ENCODE peak calls at places on chromosomes 1 and 21, in seven cellular contexts. U is SJCRH30; T is substantia nigra; O is HuH-7; F is pons; M is ACHN; N is stimulated activated CD4-positive, alpha-beta T cell treated with anti-CD3 and anti-CD28 coated beads, Interleukin-1b, Interleukin-23, amount 100 ng/mL, for 1 hour. W is an unnamed sample.
A peak's percentile ranks its signal among the peaks of the same experiment; 100 is the strongest.

GRCh38 chr1:17630048-17630830 is 90.7 kb downstream of the ARHGEF10L start:
- DNase-seq in N (no peak), M (no peak), U (no peak), O (no peak), T (no peak), F (peak; percentile 69), W (no peak)

GRCh38 chr1:36981771-36982622 is 52.3 kb downstream of the GRIK3 start:
- DNase-seq in M (no peak), U (no peak), T (no peak), F (peak; percentile 21), O (no peak), N (no peak), W (peak; percentile 26)

GRCh38 chr1:1306661-1307260 is 969 bp downstream of the ACAP3 start:
- DNase-seq in O (no peak), F (peak; percentile 29), U (no peak), N (no peak), T (no peak), M (no peak), W (peak; percentile 53)

GRCh38 chr1:182833271-182833670 is 5.9 kb upstream of the DHX9 start:
- DNase-seq in M (peak; percentile 5), N (no peak), F (no peak), T (no peak), O (no peak), U (no peak), W (no peak)

GRCh38 chr1:201511925-201512539 is 5.1 kb upstream of the CSRP1 start:
- DNase-seq in N (no peak), O (no peak), U (peak; percentile 83), T (peak; percentile 67), F (peak; percentile 85), M (no peak), W (peak; percentile 74)

GRCh38 chr21:45142469-45142868 is 68.1 kb downstream of the ADARB1 start:
- DNase-seq in M (peak; percentile 20), F (no peak), U (peak; percentile 91), N (no peak), T (no peak), O (no peak), W (no peak)

GRCh38 chr1:167927075-167927754 is 9.3 kb upstream of the DCAF6 start:
- DNase-seq in M (peak; percentile 81), U (no peak), O (no peak), N (no peak), T (no peak), F (no peak), W (no peak)

GRCh38 chr1:84603941-84604830 is 29.9 kb upstream of the CTBS start:
- DNase-seq in T (no peak), F (no peak), N (no peak), U (peak; percentile 79), M (no peak), O (peak; percentile 16), W (no peak)

GRCh38 chr1:82819234-82819633 is 1018.5 kb downstream of the ADGRL2 start:
- DNase-seq in F (no peak), O (no peak), N (no peak), M (peak; percentile 23), T (no peak), U (no peak), W (no peak)

GRCh38 chr1:217569021-217569420 is 61.9 kb downstream of the GPATCH2 start:
- DNase-seq in T (no peak), N (no peak), O (no peak), F (no peak), M (no peak), U (no peak), W (no peak)

GRCh38 chr21:38661296-38662223 is 144.2 kb upstream of the ETS2 start:
- DNase-seq in T (no peak), N (no peak), F (no peak), O (no peak), M (no peak), U (peak; percentile 5), W (no peak)

GRCh38 chr1:27517907-27518718 is 28.1 kb upstream of the WASF2 start:
- DNase-seq in T (no peak), M (no peak), F (no peak), O (no peak), N (no peak), U (no peak), W (no peak)

GRCh38 chr1:229710746-229711145 is 84.7 kb downstream of the URB2 start:
- DNase-seq in U (no peak), N (no peak), T (no peak), F (no peak), M (peak; percentile 22), O (no peak), W (no peak)

GRCh38 chr1:211247921-211248320 is 11.2 kb upstream of the RCOR3 start:
- DNase-seq in M (no peak), O (no peak), U (no peak), F (no peak), T (no peak), N (no peak), W (no peak)

GRCh38 chr1:99956755-99957154 is 13.0 kb upstream of the SLC35A3 start:
- DNase-seq in N (no peak), F (no peak), T (no peak), O (no peak), U (no peak), M (no peak), W (no peak)

GRCh38 chr1:178093150-178093957 is 550 bp upstream of the RASAL2 start:
- DNase-seq in M (peak; percentile 99), U (peak; percentile 94), N (peak; percentile 9), T (peak; percentile 88), O (peak; percentile 94), F (peak; percentile 91), W (peak; percentile 95)

GRCh38 chr21:35933466-35933865 is 126.9 kb downstream of the SETD4 start:
- DNase-seq in O (no peak), M (peak; percentile 69), N (no peak), T (no peak), U (peak; percentile 46), F (peak; percentile 63), W (no peak)

GRCh38 chr21:26495283-26495849 is 77.7 kb downstream of the CYYR1 start:
- DNase-seq in N (no peak), U (no peak), T (no peak), O (no peak), M (no peak), F (no peak), W (no peak)

GRCh38 chr1:42178249-42178648 is 13.7 kb upstream of the GUCA2A start:
- DNase-seq in T (no peak), N (no peak), F (no peak), M (no peak), O (no peak), U (no peak), W (no peak)

GRCh38 chr1:40820251-40820797 is 36.7 kb downstream of the KCNQ4 start:
- DNase-seq in U (no peak), M (no peak), N (no peak), T (no peak), F (peak; percentile 20), O (peak; percentile 73), W (no peak)

GRCh38 chr1:5936126-5936525 is 56.1 kb downstream of the NPHP4 start:
- DNase-seq in U (peak; percentile 17), F (no peak), M (no peak), O (no peak), N (no peak), T (no peak), W (no peak)

GRCh38 chr1:156456625-156457465 is 43.7 kb downstream of the MEF2D start:
- DNase-seq in N (peak; percentile 93), U (peak; percentile 99), O (peak; percentile 95), M (peak; percentile 99), T (peak; percentile 95), F (peak; percentile 98), W (peak; percentile 99)

GRCh38 chr1:215542301-215542700 is 24.8 kb upstream of the KCTD3 start:
- DNase-seq in O (no peak), M (no peak), N (no peak), F (no peak), T (no peak), U (no peak), W (no peak)

GRCh38 chr1:13616234-13616633 is 32.6 kb downstream of the PDPN start:
- DNase-seq in T (no peak), M (no peak), F (no peak), N (no peak), O (no peak), U (no peak), W (no peak)

GRCh38 chr1:2556277-2557145 is at the start of gene TNFRSF14:
- DNase-seq in N (no peak), F (no peak), U (no peak), T (no peak), O (peak; percentile 56), M (peak; percentile 58), W (peak; percentile 48)

GRCh38 chr1:119779869-119780356 is 11.2 kb upstream of the HMGCS2 start:
- DNase-seq in N (no peak), M (no peak), O (peak; percentile 35), F (no peak), U (peak; percentile 52), T (no peak), W (no peak)

GRCh38 chr1:183933528-183934179 is 103.9 kb downstream of the COLGALT2 start:
- DNase-seq in O (no peak), F (peak; percentile 72), U (no peak), M (no peak), N (no peak), T (no peak), W (no peak)

GRCh38 chr21:46636550-46637289 is 1.2 kb downstream of the PRMT2 start:
- DNase-seq in N (no peak), M (no peak), O (no peak), F (peak; percentile 53), T (no peak), U (no peak), W (no peak)

GRCh38 chr1:33121728-33122127 is 40.8 kb downstream of the AZIN2 start:
- DNase-seq in N (no peak), F (no peak), O (no peak), T (no peak), M (no peak), U (no peak), W (no peak)

GRCh38 chr1:153540394-153541361 is at the start of gene S100A5:
- DNase-seq in O (no peak), F (peak; percentile 28), U (peak; percentile 44), M (peak; percentile 81), T (no peak), N (no peak), W (no peak)

GRCh38 chr1:160007577-160008200 is 24.1 kb downstream of the PIGM start:
- DNase-seq in U (peak; percentile 60), T (no peak), F (peak; percentile 61), O (no peak), N (no peak), M (peak; percentile 52), W (no peak)

GRCh38 chr1:232856556-232856955 is 51.3 kb downstream of the MAP10 start:
- DNase-seq in M (no peak), U (no peak), O (no peak), N (no peak), F (no peak), T (no peak), W (no peak)

GRCh38 chr1:47953661-47954060 is 43.5 kb downstream of the TRABD2B start:
- DNase-seq in O (no peak), N (no peak), T (no peak), U (no peak), M (no peak), F (no peak), W (peak; percentile 14)

GRCh38 chr1:51966559-51966958 is 23.9 kb downstream of the RAB3B start:
- DNase-seq in U (no peak), O (no peak), N (no peak), F (no peak), T (no peak), M (no peak), W (no peak)

GRCh38 chr1:76959581-76959980 is 92.3 kb downstream of the ST6GALNAC5 start:
- DNase-seq in F (no peak), N (no peak), M (no peak), U (no peak), O (no peak), T (no peak), W (no peak)

GRCh38 chr1:151924691-151925587 is 15.6 kb upstream of the THEM4 start:
- DNase-seq in T (no peak), F (no peak), N (no peak), M (no peak), U (no peak), O (no peak), W (no peak)

GRCh38 chr1:230770317-230770716 is 23.1 kb downstream of the CAPN9 start:
- DNase-seq in U (no peak), T (no peak), M (no peak), N (no peak), O (no peak), F (no peak), W (no peak)

GRCh38 chr1:218886472-218886871 is 287.2 kb upstream of the LYPLAL1 start:
- DNase-seq in T (peak; percentile 40), U (no peak), M (no peak), F (peak; percentile 43), O (no peak), N (no peak), W (peak; percentile 39)

W was measured in head of caudate nucleus.